ENCODE peak calls at places on chromosomes 5 and 9, in six cellular contexts. T is heart right ventricle, X is hypothalamus, Q is NCI-H1417, A is cardiac fibroblast, P is A549. S is an unnamed sample.
A peak's percentile ranks its signal among the peaks of the same experiment; 100 is the strongest.

GRCh38 chr9:99419099-99419498 is 197.0 kb downstream of the SEC61B start:
- DNase-seq in T (no peak), X (no peak), Q (no peak), A (peak; percentile 7), P (no peak), S (no peak)

GRCh38 chr5:135027318-135027698 is 6.7 kb downstream of the PITX1 start:
- DNase-seq in T (no peak), X (no peak), Q (no peak), A (no peak), P (no peak), S (no peak)

GRCh38 chr9:35341585-35341984 is 148.3 kb upstream of the RUSC2 start:
- DNase-seq in T (peak; percentile 59), X (no peak), Q (peak; percentile 0), A (peak; percentile 88), P (no peak), S (no peak)

GRCh38 chr9:137293482-137294090 is 8.5 kb downstream of the NRARP start:
- DNase-seq in T (no peak), X (no peak), Q (no peak), A (no peak), P (no peak), S (no peak)

GRCh38 chr9:128175743-128176142 is 15.6 kb downstream of the CIZ1 start:
- DNase-seq in T (no peak), X (no peak), Q (no peak), A (no peak), P (no peak), S (no peak)

GRCh38 chr9:123806829-123807228 is 123.1 kb downstream of the DENND1A start:
- DNase-seq in T (no peak), X (no peak), Q (no peak), A (no peak), P (no peak), S (no peak)

GRCh38 chr9:89609426-89610006 is 4.7 kb downstream of the GADD45G start:
- DNase-seq in T (no peak), X (no peak), Q (no peak), A (no peak), P (no peak), S (no peak)

GRCh38 chr9:112248722-112249121 is 73.6 kb upstream of the SUSD1 start:
- DNase-seq in T (no peak), X (no peak), Q (no peak), A (peak; percentile 16), P (peak; percentile 6), S (no peak)

GRCh38 chr5:141815796-141816180 is 62.4 kb downstream of the PCDH1 start:
- DNase-seq in T (no peak), X (no peak), Q (no peak), A (no peak), P (no peak), S (no peak)

GRCh38 chr5:142512680-142513042 is 173.2 kb downstream of the FGF1 start:
- DNase-seq in T (no peak), X (no peak), Q (no peak), A (peak; percentile 44), P (no peak), S (no peak)

GRCh38 chr5:54009357-54009756 is 301.0 kb downstream of the ARL15 start:
- DNase-seq in T (no peak), X (no peak), Q (no peak), A (no peak), P (no peak), S (no peak)

GRCh38 chr5:476102-476813 is 33.3 kb downstream of the EXOC3 start:
- DNase-seq in T (no peak), X (no peak), Q (no peak), A (no peak), P (no peak), S (no peak)

GRCh38 chr9:38281196-38281595 is 111.3 kb upstream of the ALDH1B1 start:
- DNase-seq in T (no peak), X (no peak), Q (no peak), A (no peak), P (no peak), S (no peak)

GRCh38 chr5:18811616-18812015 is 1176.4 kb downstream of the CDH18 start:
- DNase-seq in T (no peak), X (no peak), Q (no peak), A (no peak), P (no peak), S (no peak)

GRCh38 chr9:36191290-36191645 is 547 bp downstream of the CLTA start:
- DNase-seq in T (no peak), X (no peak), Q (peak; percentile 5), A (peak; percentile 28), P (no peak), S (peak; percentile 38)

GRCh38 chr5:14242447-14242846 is 99.3 kb downstream of the TRIO start:
- DNase-seq in T (no peak), X (no peak), Q (no peak), A (no peak), P (no peak), S (no peak)

GRCh38 chr5:45507174-45507573 is 189.0 kb downstream of the HCN1 start:
- DNase-seq in T (no peak), X (no peak), Q (no peak), A (peak; percentile 0), P (no peak), S (no peak)

GRCh38 chr5:128213340-128213739 is 129.8 kb downstream of the SLC12A2 start:
- DNase-seq in T (peak; percentile 59), X (no peak), Q (peak; percentile 57), A (peak; percentile 87), P (peak; percentile 24), S (peak; percentile 56)

GRCh38 chr5:172858990-172859811 is 25.1 kb downstream of the ERGIC1 start:
- DNase-seq in T (peak; percentile 85), X (no peak), Q (no peak), A (peak; percentile 86), P (peak; percentile 55), S (no peak)

GRCh38 chr5:139443766-139444473 is 4.6 kb upstream of the DNAJC18 start:
- DNase-seq in T (no peak), X (no peak), Q (no peak), A (peak; percentile 51), P (no peak), S (no peak)

GRCh38 chr9:93198839-93199625 is 15.1 kb downstream of the WNK2 start:
- DNase-seq in T (no peak), X (no peak), Q (no peak), A (no peak), P (no peak), S (no peak)

GRCh38 chr5:179143446-179143845 is 83.3 kb downstream of the ZNF354C start:
- DNase-seq in T (no peak), X (no peak), Q (no peak), A (peak; percentile 54), P (no peak), S (peak; percentile 11)

GRCh38 chr5:6674421-6674820 is 38.8 kb upstream of the TENT4A start:
- DNase-seq in T (no peak), X (no peak), Q (peak; percentile 77), A (no peak), P (no peak), S (no peak)